ENCODE peak calls at places on chromosomes 6 and 20, in ten cellular contexts. J is glutamatergic neuron, T is OCI-LY7, W is BJ, A is cardiac fibroblast, L is tibial nerve, K is mesothelial cell of epicardium, P is astrocyte of the spinal cord, Q is B cell, F is dorsolateral prefrontal cortex. D is an unnamed sample.

GRCh38 chr6:43246301-43247114 is 3.2 kb downstream of the TTBK1 start:
- DNase-seq in J (peak), T (peak), W (no peak), A (no peak), L (peak), K (no peak), P (peak), Q (no peak), F (peak), D (peak)

GRCh38 chr6:114375803-114376202 is 33.0 kb upstream of the HS3ST5 start:
- DNase-seq in J (no peak), T (no peak), W (no peak), A (no peak), L (no peak), K (no peak), P (no peak), Q (no peak), F (no peak), D (no peak)

GRCh38 chr6:27503436-27504030 is 30.6 kb upstream of the ZNF184 start:
- DNase-seq in J (peak), T (peak), W (no peak), A (peak), L (peak), K (peak), P (peak), Q (peak), F (no peak), D (no peak)

GRCh38 chr20:52747736-52748135 is 224.4 kb upstream of the TSHZ2 start:
- DNase-seq in J (no peak), T (peak), W (no peak), A (peak), L (no peak), K (no peak), P (no peak), Q (no peak), F (no peak), D (no peak)

GRCh38 chr6:168007592-168008338 is 10.3 kb downstream of the KIF25 start:
- DNase-seq in J (no peak), T (no peak), W (peak), A (peak), L (peak), K (no peak), P (peak), Q (no peak), F (no peak), D (no peak)

GRCh38 chr20:53940883-53941546 is 129.4 kb downstream of the BCAS1 start:
- DNase-seq in J (no peak), T (peak), W (peak), A (peak), L (peak), K (no peak), P (peak), Q (no peak), F (no peak), D (no peak)

GRCh38 chr6:144460224-144461095 is 175.3 kb downstream of the UTRN start:
- DNase-seq in J (no peak), T (peak), W (no peak), A (no peak), L (no peak), K (no peak), P (no peak), Q (no peak), F (no peak), D (no peak)

GRCh38 chr6:35370124-35370741 is 27.9 kb downstream of the PPARD start:
- DNase-seq in J (no peak), T (peak), W (peak), A (peak), L (peak), K (no peak), P (peak), Q (peak), F (peak), D (no peak)

GRCh38 chr6:52020961-52021570 is 66.3 kb downstream of the PKHD1 start:
- DNase-seq in J (no peak), T (peak), W (no peak), A (peak), L (no peak), K (no peak), P (peak), Q (no peak), F (no peak), D (no peak)

GRCh38 chr6:148874698-148875293 is 128.0 kb downstream of the UST start:
- DNase-seq in J (peak), T (no peak), W (no peak), A (peak), L (no peak), K (no peak), P (peak), Q (no peak), F (no peak), D (no peak)

GRCh38 chr20:59055302-59055701 is 12.7 kb upstream of the PRELID3B start:
- DNase-seq in J (no peak), T (peak), W (no peak), A (peak), L (peak), K (no peak), P (no peak), Q (no peak), F (no peak), D (no peak)

GRCh38 chr6:108497883-108498282 is 62.8 kb upstream of the FOXO3 start:
- DNase-seq in J (peak), T (peak), W (no peak), A (peak), L (no peak), K (no peak), P (peak), Q (no peak), F (no peak), D (no peak)
- TF ChIP-seq CTCF in J (peak), T (peak), W (peak), A (peak), L (no peak), K (no peak), P (peak), Q (peak), F (no peak), D (peak)

GRCh38 chr6:152858151-152858550 is 107.6 kb downstream of the VIP start:
- DNase-seq in J (no peak), T (no peak), W (no peak), A (no peak), L (no peak), K (no peak), P (no peak), Q (no peak), F (no peak), D (no peak)

GRCh38 chr6:152848919-152849318 is 98.3 kb downstream of the VIP start:
- DNase-seq in J (no peak), T (no peak), W (no peak), A (no peak), L (no peak), K (no peak), P (no peak), Q (no peak), F (no peak), D (no peak)

GRCh38 chr6:152859225-152859624 is 108.6 kb downstream of the VIP start:
- DNase-seq in J (no peak), T (no peak), W (no peak), A (no peak), L (no peak), K (no peak), P (no peak), Q (no peak), F (no peak), D (no peak)

GRCh38 chr6:152854086-152854795 is 103.6 kb downstream of the VIP start:
- DNase-seq in J (no peak), T (no peak), W (no peak), A (no peak), L (no peak), K (no peak), P (no peak), Q (no peak), F (no peak), D (no peak)
- TF ChIP-seq CTCF in J (no peak), T (no peak), W (no peak), A (no peak), L (no peak), K (no peak), P (no peak), Q (no peak), F (no peak), D (no peak)

DNA sequence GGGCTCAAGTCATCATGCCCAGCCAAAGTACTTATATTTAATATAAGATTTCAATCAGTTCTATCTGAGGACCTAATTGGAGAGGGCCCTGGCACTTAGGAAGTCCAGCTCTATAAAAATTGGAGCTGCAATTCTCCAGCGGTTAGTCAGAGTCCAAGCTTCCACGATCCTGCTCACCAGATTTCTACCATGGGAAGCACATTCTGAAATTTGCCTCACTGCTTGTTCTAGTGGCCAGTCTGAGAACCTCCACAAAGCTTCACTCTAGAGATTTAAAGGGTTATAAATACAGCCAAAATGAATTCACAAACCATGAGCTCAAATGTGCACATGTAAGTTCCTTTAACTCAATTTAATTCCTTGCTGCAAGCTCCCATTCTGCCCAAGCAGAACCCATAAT is 33.5 kb downstream of the PNLDC1 start:
- DNase-seq in J (no peak), T (no peak), W (peak), A (peak), L (no peak), K (no peak), P (no peak), Q (no peak), F (no peak), D (no peak)
- TF ChIP-seq CTCF in J (no peak), T (no peak), W (peak), A (peak), L (no peak), K (no peak), P (no peak), Q (no peak), F (no peak), D (no peak)

DNA sequence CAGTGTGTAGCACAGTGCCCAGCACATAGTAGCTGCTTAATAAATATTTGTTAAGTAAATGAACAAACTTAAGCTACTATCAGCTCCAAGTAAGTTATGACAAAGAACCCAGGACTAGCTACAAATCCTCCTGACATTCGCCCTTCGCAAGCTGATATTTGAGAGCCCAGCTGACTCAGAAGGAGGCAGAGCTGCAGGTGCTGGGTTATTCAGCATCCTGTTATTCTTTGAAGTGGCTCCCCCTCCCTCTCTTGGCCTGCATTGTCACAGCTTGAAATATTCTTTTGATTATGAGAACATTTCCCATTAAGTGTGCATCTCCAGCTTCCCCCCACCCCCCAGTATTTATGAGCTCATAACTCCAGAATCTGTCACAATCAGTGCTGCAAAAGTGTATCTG is 78.8 kb upstream of the RALY start:
- DNase-seq in J (no peak), T (peak), W (no peak), A (peak), L (no peak), K (no peak), P (peak), Q (no peak), F (no peak), D (no peak)
- TF ChIP-seq CTCF in J (no peak), T (peak), W (no peak), A (peak), L (no peak), K (no peak), P (peak), Q (no peak), F (no peak), D (no peak)

GRCh38 chr6:24766685-24767462 is 7.9 kb upstream of the GMNN start:
- DNase-seq in J (no peak), T (peak), W (no peak), A (peak), L (no peak), K (no peak), P (peak), Q (no peak), F (no peak), D (no peak)
- TF ChIP-seq CTCF in J (no peak), T (peak), W (peak), A (peak), L (peak), K (no peak), P (peak), Q (peak), F (peak), D (peak)

GRCh38 chr6:124400600-124400999 is 561.6 kb upstream of the RNF217 start:
- DNase-seq in J (no peak), T (no peak), W (no peak), A (no peak), L (no peak), K (no peak), P (no peak), Q (no peak), F (no peak), D (no peak)
- TF ChIP-seq CTCF in J (no peak), T (no peak), W (no peak), A (no peak), L (no peak), K (no peak), P (peak), Q (no peak), F (no peak), D (peak)

GRCh38 chr6:14280766-14281293 is 163.3 kb downstream of the CD83 start:
- DNase-seq in J (no peak), T (peak), W (no peak), A (no peak), L (no peak), K (no peak), P (no peak), Q (no peak), F (no peak), D (no peak)
- TF ChIP-seq CTCF in J (no peak), T (peak), W (no peak), A (no peak), L (no peak), K (no peak), P (no peak), Q (no peak), F (no peak), D (no peak)